ENCODE peak calls at places on chromosomes 1 and 21, in six cellular contexts. D is suprapubic skin, F is transverse colon, T is A549, M is sigmoid colon, S is GM12878. R is an unnamed sample.

GRCh38 chr1:818611-819291 is 105.0 kb upstream of the SAMD11 start:
- DNase-seq in D (no peak), F (no peak), T (no peak), M (peak; percentile 67), S (no peak), R (no peak)

GRCh38 chr1:239952348-239953307 is 139.1 kb upstream of the FMN2 start:
- DNase-seq in D (no peak), F (no peak), T (peak; percentile 31), M (no peak), S (no peak), R (no peak)

GRCh38 chr1:183609313-183609712 is 19.1 kb upstream of the NCF2 start:
- DNase-seq in D (no peak), F (peak; percentile 39), T (peak; percentile 67), M (peak; percentile 79), S (no peak), R (peak; percentile 61)

GRCh38 chr1:11807087-11807486 is 1.1 kb downstream of the CLCN6 start:
- DNase-seq in D (no peak), F (no peak), T (no peak), M (peak; percentile 5), S (no peak), R (no peak)

GRCh38 chr1:232937741-232938375 is 12.6 kb upstream of the NTPCR start:
- DNase-seq in D (no peak), F (no peak), T (no peak), M (no peak), S (no peak), R (no peak)

GRCh38 chr1:204651843-204652421 is 33.6 kb downstream of the LRRN2 start:
- DNase-seq in D (no peak), F (no peak), T (no peak), M (no peak), S (no peak), R (no peak)

GRCh38 chr1:204398197-204399125 is 13.2 kb downstream of the PPP1R15B start:
- DNase-seq in D (no peak), F (peak; percentile 88), T (peak; percentile 93), M (no peak), S (no peak), R (peak; percentile 32)

GRCh38 chr1:53060580-53060979 is 1.4 kb upstream of the PODN start:
- DNase-seq in D (peak; percentile 66), F (no peak), T (no peak), M (peak; percentile 82), S (no peak), R (no peak)

GRCh38 chr1:115098979-115099692 is 9.8 kb upstream of the TSPAN2 start:
- DNase-seq in D (no peak), F (peak; percentile 72), T (peak; percentile 46), M (peak; percentile 83), S (peak; percentile 37), R (no peak)

GRCh38 chr1:167690053-167690452 is 31.7 kb upstream of the MPZL1 start:
- DNase-seq in D (no peak), F (no peak), T (no peak), M (no peak), S (no peak), R (no peak)

GRCh38 chr1:37808369-37809319 is 636 bp upstream of the YRDC start:
- DNase-seq in D (peak; percentile 65), F (peak; percentile 79), T (peak; percentile 70), M (peak; percentile 86), S (no peak), R (peak; percentile 58)

GRCh38 chr1:229940689-229941088 is 126.3 kb upstream of the GALNT2 start:
- DNase-seq in D (no peak), F (no peak), T (no peak), M (no peak), S (no peak), R (no peak)

GRCh38 chr1:221712198-221712684 is 29.6 kb downstream of the DUSP10 start:
- DNase-seq in D (no peak), F (no peak), T (peak; percentile 75), M (no peak), S (no peak), R (no peak)

GRCh38 chr1:244800821-244801220 is 34.6 kb upstream of the COX20 start:
- DNase-seq in D (no peak), F (no peak), T (no peak), M (no peak), S (no peak), R (no peak)

GRCh38 chr21:44598031-44598430 is 2.4 kb upstream of the KRTAP10-7 start:
- DNase-seq in D (no peak), F (no peak), T (no peak), M (no peak), S (no peak), R (no peak)

GRCh38 chr1:172390620-172391491 is 29.6 kb upstream of the C1orf105 start:
- DNase-seq in D (no peak), F (peak; percentile 26), T (no peak), M (peak; percentile 62), S (peak; percentile 96), R (peak; percentile 35)

GRCh38 chr1:172388490-172388889 is 32.0 kb upstream of the C1orf105 start:
- DNase-seq in D (no peak), F (no peak), T (no peak), M (no peak), S (no peak), R (peak; percentile 15)

GRCh38 chr1:172393354-172393753 is 27.1 kb upstream of the C1orf105 start:
- DNase-seq in D (no peak), F (no peak), T (no peak), M (no peak), S (no peak), R (no peak)

GRCh38 chr1:172391972-172392371 is 28.5 kb upstream of the C1orf105 start:
- DNase-seq in D (no peak), F (no peak), T (no peak), M (no peak), S (no peak), R (no peak)

DNA sequence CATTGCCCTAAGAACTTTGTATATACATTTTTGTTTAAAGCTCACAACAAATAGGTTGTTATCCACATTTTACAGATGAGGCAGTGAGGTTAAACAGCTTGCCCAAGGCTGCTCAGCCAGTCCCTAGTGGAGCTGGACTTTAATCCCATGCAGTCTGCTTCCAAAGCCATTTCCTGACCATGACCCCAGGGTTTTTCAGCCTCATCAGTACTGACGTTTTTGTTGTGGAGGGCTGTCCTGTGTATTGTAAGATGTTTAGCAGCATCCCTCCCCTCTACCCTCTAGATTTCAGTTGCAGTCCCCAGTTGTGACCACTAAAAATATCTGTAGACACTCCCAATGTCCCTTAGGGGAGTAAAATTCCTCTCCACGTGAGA is 30.3 kb upstream of the C1orf105 start:
- DNase-seq in D (no peak), F (no peak), T (no peak), M (no peak), S (no peak), R (no peak)
- H3K27ac ChIP-seq in D (peak overlapping the region; percentile 83), F (peak overlapping the region; percentile 58), T (no peak overlapping the region), M (peak overlapping the region; percentile 75), S (peak overlapping the region; percentile 98), R (no peak overlapping the region)

DNA sequence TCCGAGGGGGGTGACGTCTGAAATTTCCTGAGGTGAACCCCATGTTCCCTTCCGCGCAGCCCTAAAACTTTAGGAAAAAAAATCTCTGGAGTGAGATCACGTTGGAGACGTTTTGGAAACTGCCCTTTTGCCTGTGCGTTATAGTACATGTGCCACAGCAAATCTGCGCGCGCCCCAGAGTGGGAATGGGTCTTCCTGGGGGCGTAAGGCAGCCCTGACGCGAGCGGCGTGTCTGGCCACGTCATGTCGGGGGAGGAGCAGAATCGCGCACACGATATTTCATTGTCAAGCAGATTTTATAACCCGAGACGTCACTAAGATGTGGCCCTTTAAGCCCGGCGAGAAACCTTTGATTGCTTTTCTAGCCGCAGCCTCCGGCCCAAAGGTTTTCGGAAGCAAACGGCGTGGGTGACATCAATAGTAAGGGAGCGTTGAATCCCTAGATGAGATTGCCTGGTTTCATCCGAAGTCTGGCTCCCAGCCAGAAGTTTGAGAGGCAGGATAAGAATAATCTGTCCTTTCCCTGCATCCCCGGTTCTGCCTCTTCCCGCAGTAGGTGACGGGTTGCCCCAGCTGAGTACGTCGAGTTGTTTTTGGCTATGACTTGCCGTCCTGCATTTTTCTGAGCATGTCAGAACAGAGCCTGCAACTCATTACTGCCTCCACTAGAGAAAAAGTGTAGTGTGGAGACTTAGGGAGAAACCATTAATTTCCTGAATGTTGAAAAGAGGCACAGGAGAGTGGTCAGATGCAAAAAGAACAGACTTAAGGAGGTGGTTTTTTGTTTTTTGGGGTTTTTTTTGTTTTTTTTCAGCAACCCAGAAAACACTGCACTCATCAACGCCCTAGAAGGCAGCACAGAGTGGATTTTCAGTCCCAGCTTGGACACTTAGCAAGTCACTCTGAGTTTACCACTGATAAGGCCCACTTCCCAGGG is 800 bp upstream of the PMVK start:
- DNase-seq in D (peak; percentile 95), F (peak; percentile 92), T (peak; percentile 96), M (peak; percentile 97), S (peak; percentile 82), R (peak; percentile 95)
- TF ChIP-seq EP300 in D (no peak), F (peak; percentile 77), T (no peak), M (peak; percentile 51), S (peak; percentile 56), R (peak; percentile 45)

GRCh38 chr1:99327357-99327756 is 63.1 kb downstream of the PLPPR4 start:
- DNase-seq in D (no peak), F (no peak), T (no peak), M (no peak), S (no peak), R (no peak)

GRCh38 chr1:99328171-99328570 is 63.9 kb downstream of the PLPPR4 start:
- DNase-seq in D (no peak), F (no peak), T (no peak), M (no peak), S (no peak), R (no peak)

GRCh38 chr1:99331083-99331482 is 66.8 kb downstream of the PLPPR4 start:
- DNase-seq in D (no peak), F (no peak), T (no peak), M (no peak), S (no peak), R (no peak)

DNA sequence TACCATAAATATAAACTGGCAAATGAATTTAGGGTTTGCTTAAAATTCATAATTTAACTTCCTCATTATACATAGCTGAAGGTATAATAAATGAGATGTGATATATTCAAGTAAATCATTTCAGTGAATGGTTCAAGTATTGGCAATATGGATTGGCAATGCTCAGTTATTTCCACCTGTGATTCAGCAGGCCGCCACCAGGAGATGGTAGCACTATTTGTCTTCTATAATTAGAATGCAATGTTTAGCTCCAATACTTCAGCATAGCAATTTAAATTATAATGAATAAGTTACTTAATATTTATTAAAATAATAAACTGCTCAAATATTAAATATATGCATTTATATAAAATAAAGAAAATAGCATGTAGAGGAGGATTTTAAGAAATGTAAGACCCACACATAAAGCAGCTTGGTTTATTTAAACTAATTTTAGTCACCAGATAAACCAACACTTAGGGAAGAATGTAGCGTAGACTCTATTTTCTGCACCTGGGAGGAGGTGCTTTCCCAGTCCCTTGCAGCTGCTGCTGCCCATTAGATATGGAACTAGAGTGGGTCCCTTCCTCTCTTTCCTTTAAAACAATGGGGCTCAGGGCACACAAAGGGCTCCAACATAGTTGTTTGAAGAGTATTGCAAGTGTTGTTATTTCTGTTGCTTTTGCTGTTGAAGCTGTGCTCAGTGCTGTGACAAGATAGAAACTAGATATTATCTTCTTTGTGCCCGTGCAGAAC is 62.1 kb downstream of the PLPPR4 start:
- DNase-seq in D (no peak), F (no peak), T (no peak), M (no peak), S (no peak), R (no peak)
- TF ChIP-seq CTCF in D (no peak), F (no peak), T (no peak), M (no peak), S (peak; percentile 25), R (no peak)

DNA sequence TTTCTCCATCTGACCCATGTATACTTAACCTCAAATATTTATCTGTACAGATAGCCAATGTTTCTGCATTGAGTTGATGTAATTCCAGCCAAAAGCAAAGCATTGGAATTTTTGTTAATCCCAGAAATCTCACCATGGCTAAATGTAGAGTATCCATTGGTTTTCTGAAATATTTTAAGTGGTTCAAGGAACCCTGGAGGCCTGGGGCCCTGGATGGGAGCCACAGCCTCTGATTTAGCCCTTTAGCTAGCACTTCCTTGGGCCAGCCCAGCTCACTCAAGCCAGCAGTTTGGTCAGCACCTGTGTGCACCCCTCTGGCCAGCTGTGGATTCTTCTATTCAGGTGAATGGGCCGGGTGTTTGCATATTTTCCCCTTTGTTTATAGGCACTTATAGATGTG is 18.8 kb upstream of the EPS8L3 start:
- DNase-seq in D (peak; percentile 43), F (no peak), T (no peak), M (peak; percentile 64), S (no peak), R (peak; percentile 59)
- H3K27ac ChIP-seq in D (no peak overlapping the region), F (peak overlapping the region; percentile 63), T (peak overlapping the region; percentile 86), M (no peak overlapping the region), S (no peak overlapping the region), R (peak overlapping the region; percentile 41)

R was measured in ovary.